ENCODE peak calls at places on chromosomes 3 and 15, in eight cellular contexts. One of them, this sample, is unnamed.

GRCh38 chr3:110903771-110904532 is 167.7 kb upstream of the NECTIN3 start:
- DNase-seq in Right ventricle myocardium superior: no peak
- DNase-seq in GM12865: no peak
- DNase-seq in AG08396: no peak
- DNase-seq in NCI-H774: no peak
- DNase-seq in CD8-positive, alpha-beta T cell: no peak
- DNase-seq in KBM-7: no peak
- DNase-seq in activated B cell treated with CpG ODN at 0.5 μM for 24 hours: no peak
- DNase-seq in this sample: no peak

GRCh38 chr3:125057186-125057850 is 1.5 kb upstream of the HEG1 start:
- DNase-seq in Right ventricle myocardium superior: no peak
- DNase-seq in KBM-7: no peak
- DNase-seq in NCI-H774: no peak
- DNase-seq in AG08396: peak
- DNase-seq in GM12865: no peak
- DNase-seq in CD8-positive, alpha-beta T cell: no peak
- DNase-seq in activated B cell treated with CpG ODN at 0.5 μM for 24 hours: no peak
- DNase-seq in this sample: no peak

GRCh38 chr3:150365132-150365604 is 42.9 kb upstream of the TSC22D2 start:
- DNase-seq in AG08396: no peak
- DNase-seq in NCI-H774: no peak
- DNase-seq in activated B cell treated with CpG ODN at 0.5 μM for 24 hours: no peak
- DNase-seq in GM12865: peak
- DNase-seq in CD8-positive, alpha-beta T cell: no peak
- DNase-seq in Right ventricle myocardium superior: no peak
- DNase-seq in KBM-7: no peak
- DNase-seq in this sample: no peak

GRCh38 chr3:118057086-118057485 is 977.6 kb downstream of the IGSF11 start:
- DNase-seq in AG08396: no peak
- DNase-seq in KBM-7: no peak
- DNase-seq in NCI-H774: no peak
- DNase-seq in Right ventricle myocardium superior: no peak
- DNase-seq in CD8-positive, alpha-beta T cell: no peak
- DNase-seq in GM12865: no peak
- DNase-seq in activated B cell treated with CpG ODN at 0.5 μM for 24 hours: no peak
- DNase-seq in this sample: no peak

GRCh38 chr3:140953028-140953960 is 11.7 kb downstream of the SLC25A36 start:
- DNase-seq in CD8-positive, alpha-beta T cell: no peak
- DNase-seq in GM12865: no peak
- DNase-seq in activated B cell treated with CpG ODN at 0.5 μM for 24 hours: no peak
- DNase-seq in AG08396: no peak
- DNase-seq in Right ventricle myocardium superior: no peak
- DNase-seq in KBM-7: peak
- DNase-seq in NCI-H774: no peak
- DNase-seq in this sample: no peak

GRCh38 chr15:71437404-71437803 is 322.1 kb downstream of the THSD4 start:
- DNase-seq in KBM-7: no peak
- DNase-seq in Right ventricle myocardium superior: no peak
- DNase-seq in NCI-H774: no peak
- DNase-seq in CD8-positive, alpha-beta T cell: no peak
- DNase-seq in AG08396: no peak
- DNase-seq in GM12865: no peak
- DNase-seq in activated B cell treated with CpG ODN at 0.5 μM for 24 hours: no peak
- DNase-seq in this sample: no peak

GRCh38 chr15:39054128-39054732 is 489.6 kb upstream of the RASGRP1 start:
- DNase-seq in KBM-7: no peak
- DNase-seq in GM12865: no peak
- DNase-seq in Right ventricle myocardium superior: no peak
- DNase-seq in CD8-positive, alpha-beta T cell: no peak
- DNase-seq in AG08396: no peak
- DNase-seq in NCI-H774: no peak
- DNase-seq in activated B cell treated with CpG ODN at 0.5 μM for 24 hours: no peak
- DNase-seq in this sample: no peak

GRCh38 chr3:120028271-120029047 is 65.8 kb downstream of the GSK3B start:
- DNase-seq in NCI-H774: no peak
- DNase-seq in Right ventricle myocardium superior: no peak
- DNase-seq in KBM-7: no peak
- DNase-seq in CD8-positive, alpha-beta T cell: no peak
- DNase-seq in activated B cell treated with CpG ODN at 0.5 μM for 24 hours: no peak
- DNase-seq in GM12865: no peak
- DNase-seq in AG08396: no peak
- DNase-seq in this sample: no peak

GRCh38 chr15:25784876-25785642 is 78.1 kb downstream of the ATP10A start:
- DNase-seq in Right ventricle myocardium superior: no peak
- DNase-seq in CD8-positive, alpha-beta T cell: no peak
- DNase-seq in activated B cell treated with CpG ODN at 0.5 μM for 24 hours: no peak
- DNase-seq in GM12865: no peak
- DNase-seq in NCI-H774: no peak
- DNase-seq in KBM-7: no peak
- DNase-seq in AG08396: peak
- DNase-seq in this sample: no peak

GRCh38 chr3:172808969-172809546 is 58.5 kb downstream of the ECT2 start:
- DNase-seq in AG08396: no peak
- DNase-seq in activated B cell treated with CpG ODN at 0.5 μM for 24 hours: no peak
- DNase-seq in NCI-H774: no peak
- DNase-seq in KBM-7: peak
- DNase-seq in Right ventricle myocardium superior: no peak
- DNase-seq in GM12865: peak
- DNase-seq in CD8-positive, alpha-beta T cell: no peak
- DNase-seq in this sample: no peak

GRCh38 chr15:51094606-51095569 is at the start of gene TNFAIP8L3:
- DNase-seq in activated B cell treated with CpG ODN at 0.5 μM for 24 hours: no peak
- DNase-seq in GM12865: no peak
- DNase-seq in CD8-positive, alpha-beta T cell: no peak
- DNase-seq in Right ventricle myocardium superior: peak
- DNase-seq in AG08396: peak
- DNase-seq in NCI-H774: peak
- DNase-seq in KBM-7: no peak
- DNase-seq in this sample: no peak

GRCh38 chr15:90022905-90023700 is 22.0 kb downstream of the ZNF710 start:
- DNase-seq in KBM-7: no peak
- DNase-seq in activated B cell treated with CpG ODN at 0.5 μM for 24 hours: no peak
- DNase-seq in CD8-positive, alpha-beta T cell: no peak
- DNase-seq in NCI-H774: no peak
- DNase-seq in Right ventricle myocardium superior: no peak
- DNase-seq in GM12865: no peak
- DNase-seq in AG08396: no peak
- DNase-seq in this sample: no peak

GRCh38 chr3:40930131-40930538 is 269.2 kb upstream of the CTNNB1 start:
- DNase-seq in AG08396: no peak
- DNase-seq in NCI-H774: no peak
- DNase-seq in KBM-7: no peak
- DNase-seq in CD8-positive, alpha-beta T cell: no peak
- DNase-seq in GM12865: peak
- DNase-seq in activated B cell treated with CpG ODN at 0.5 μM for 24 hours: no peak
- DNase-seq in Right ventricle myocardium superior: no peak
- DNase-seq in this sample: no peak

GRCh38 chr15:69502470-69503045 is 49.9 kb downstream of the RPLP1 start:
- DNase-seq in NCI-H774: no peak
- DNase-seq in activated B cell treated with CpG ODN at 0.5 μM for 24 hours: no peak
- DNase-seq in Right ventricle myocardium superior: no peak
- DNase-seq in AG08396: no peak
- DNase-seq in GM12865: no peak
- DNase-seq in KBM-7: no peak
- DNase-seq in CD8-positive, alpha-beta T cell: no peak
- DNase-seq in this sample: no peak

GRCh38 chr3:165523801-165524200 is 313.4 kb downstream of the BCHE start:
- DNase-seq in NCI-H774: no peak
- DNase-seq in activated B cell treated with CpG ODN at 0.5 μM for 24 hours: no peak
- DNase-seq in GM12865: no peak
- DNase-seq in CD8-positive, alpha-beta T cell: no peak
- DNase-seq in AG08396: peak
- DNase-seq in KBM-7: no peak
- DNase-seq in Right ventricle myocardium superior: no peak
- DNase-seq in this sample: no peak

This sample was measured in memory B cell.